ENCODE peak calls at places on chromosomes 1 and 21, in nine cellular contexts. B is breast epithelium, Z is cardiac muscle cell, A is adrenal gland, T is kidney, Y is mesenchymal stem cell, Q is AG04450, M is osteoblast, I is pancreas. F is an unnamed sample.

GRCh38 chr21:41369105-41369914 is 7.5 kb downstream of the MX2 start:
- DNase-seq in Z (peak; percentile 49), B (peak; percentile 52), Y (peak; percentile 30), M (no peak), T (no peak), I (no peak), A (peak; percentile 10), Q (no peak), F (no peak)

GRCh38 chr1:89605692-89606091 is 27.2 kb upstream of the LRRC8C start:
- DNase-seq in I (no peak), M (no peak), T (no peak), Y (peak; percentile 75), Q (no peak), Z (peak; percentile 84), B (no peak), A (peak; percentile 35), F (no peak)

GRCh38 chr21:31647650-31648049 is 11.8 kb upstream of the SOD1 start:
- DNase-seq in T (no peak), I (no peak), Y (no peak), B (no peak), M (no peak), Q (no peak), Z (no peak), A (no peak), F (no peak)

GRCh38 chr1:94349853-94350252 is 68.3 kb upstream of the ABCD3 start:
- DNase-seq in Z (no peak), A (no peak), Q (no peak), I (no peak), T (no peak), Y (no peak), M (no peak), B (no peak), F (no peak)

GRCh38 chr1:226946285-226946684 is 6.2 kb downstream of the COQ8A start:
- DNase-seq in T (no peak), Z (no peak), Q (no peak), A (no peak), B (no peak), I (no peak), Y (no peak), M (no peak), F (no peak)

GRCh38 chr1:166839600-166840308 is 479 bp downstream of the POGK start:
- DNase-seq in M (peak; percentile 83), Z (peak; percentile 28), Y (peak; percentile 43), I (peak; percentile 42), Q (no peak), T (peak; percentile 87), B (peak; percentile 60), A (peak; percentile 70), F (no peak)

GRCh38 chr1:78177708-78178270 is 132.0 kb downstream of the GIPC2 start:
- DNase-seq in Q (no peak), Z (no peak), Y (no peak), M (no peak), B (no peak), A (no peak), I (no peak), T (no peak), F (no peak)

GRCh38 chr1:178075323-178075722 is 18.6 kb upstream of the RASAL2 start:
- DNase-seq in A (no peak), I (no peak), M (no peak), B (no peak), Z (peak; percentile 77), T (no peak), Y (no peak), Q (no peak), F (no peak)

GRCh38 chr1:153571706-153572105 is 6.1 kb upstream of the S100A2 start:
- DNase-seq in T (no peak), I (peak; percentile 15), Y (no peak), Q (no peak), B (no peak), A (no peak), Z (no peak), M (no peak), F (no peak)

GRCh38 chr1:47944561-47944960 is 52.6 kb downstream of the TRABD2B start:
- DNase-seq in Y (no peak), M (no peak), Z (peak; percentile 81), A (peak; percentile 13), Q (no peak), B (no peak), T (no peak), I (no peak), F (no peak)

GRCh38 chr1:204652556-204652955 is 33.0 kb downstream of the LRRN2 start:
- DNase-seq in I (no peak), M (no peak), Y (no peak), Z (no peak), T (no peak), B (no peak), Q (no peak), A (no peak), F (no peak)

GRCh38 chr21:36079010-36079649 is 9.3 kb downstream of the CBR1 start:
- DNase-seq in B (no peak), Q (no peak), A (peak; percentile 29), T (no peak), M (no peak), Y (no peak), I (no peak), Z (no peak), F (no peak)

GRCh38 chr1:155471026-155471425 is 91.6 kb downstream of the ASH1L start:
- DNase-seq in Q (no peak), A (no peak), M (no peak), I (no peak), T (no peak), B (no peak), Z (no peak), Y (no peak), F (no peak)

GRCh38 chr1:155473422-155473821 is 89.2 kb downstream of the ASH1L start:
- DNase-seq in Y (no peak), M (no peak), T (no peak), A (peak; percentile 42), I (no peak), Z (no peak), B (no peak), Q (no peak), F (no peak)

GRCh38 chr1:155472491-155472890 is 90.1 kb downstream of the ASH1L start:
- DNase-seq in Q (no peak), B (no peak), T (no peak), M (no peak), I (no peak), A (no peak), Y (no peak), Z (no peak), F (no peak)

GRCh38 chr1:155471891-155472290 is 90.7 kb downstream of the ASH1L start:
- DNase-seq in Z (no peak), Q (no peak), I (no peak), M (no peak), Y (no peak), A (no peak), B (no peak), T (no peak), F (no peak)

GRCh38 chr1:155474156-155474555 is 88.4 kb downstream of the ASH1L start:
- DNase-seq in Q (no peak), B (no peak), I (no peak), Z (peak; percentile 9), M (no peak), Y (no peak), A (no peak), T (no peak), F (no peak)
- H3K27ac ChIP-seq in Q (no peak overlapping the region), B (no peak overlapping the region), I (no peak overlapping the region), Z (peak overlapping the region; percentile 38), M (no peak overlapping the region), Y (no peak overlapping the region), A (no peak overlapping the region), T (no peak overlapping the region), F (no peak overlapping the region)

GRCh38 chr21:39387461-39388037 is 38.7 kb upstream of the HMGN1 start:
- DNase-seq in A (peak; percentile 91), Y (peak; percentile 81), I (peak; percentile 89), T (peak; percentile 96), B (peak; percentile 83), M (peak; percentile 97), Q (peak; percentile 72), Z (peak; percentile 91), F (no peak)

GRCh38 chr21:39388038-39388810 is 39.3 kb upstream of the HMGN1 start:
- DNase-seq in Y (peak; percentile 84), B (peak; percentile 89), Z (peak; percentile 85), I (peak; percentile 88), T (peak; percentile 96), Q (no peak), A (peak; percentile 91), M (peak; percentile 98), F (no peak)

GRCh38 chr21:39386194-39386593 is 37.3 kb upstream of the HMGN1 start:
- DNase-seq in Y (no peak), T (no peak), Q (no peak), I (peak; percentile 47), B (no peak), M (no peak), Z (peak; percentile 21), A (peak; percentile 67), F (no peak)

GRCh38 chr21:39385299-39386145 is 36.6 kb upstream of the HMGN1 start:
- DNase-seq in Q (peak; percentile 60), M (peak; percentile 91), Y (no peak), I (peak; percentile 94), A (peak; percentile 86), T (peak; percentile 94), Z (peak; percentile 89), B (peak; percentile 70), F (no peak)

DNA sequence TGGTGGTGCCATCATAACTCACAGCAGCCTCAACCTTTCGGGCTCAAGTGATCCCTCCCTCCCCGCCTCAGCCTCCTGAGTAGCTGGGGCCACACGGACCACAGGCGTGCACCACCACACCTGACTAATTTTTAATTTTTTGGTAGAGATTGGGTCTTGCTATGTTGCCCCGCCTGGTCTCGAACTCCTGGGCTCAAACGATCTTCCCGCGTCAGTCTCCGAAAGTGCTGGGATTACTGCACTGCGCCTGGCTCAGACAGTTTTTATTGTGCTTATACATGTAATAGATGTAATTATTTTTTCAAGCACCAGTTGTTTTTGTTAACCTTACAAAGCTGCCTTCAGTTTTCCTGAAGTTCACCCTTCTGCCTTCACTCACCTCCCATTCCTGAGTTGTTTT is 38.0 kb upstream of the HMGN1 start:
- DNase-seq in B (no peak), A (no peak), Y (no peak), Z (no peak), T (no peak), I (no peak), M (no peak), Q (no peak), F (no peak)
- H3K4me3 ChIP-seq in B (no peak overlapping the region), A (no peak overlapping the region), Y (peak overlapping the region; percentile 83), Z (no peak overlapping the region), T (no peak overlapping the region), I (no peak overlapping the region), M (no peak overlapping the region), Q (no peak overlapping the region), F (peak overlapping the region; percentile 47)

DNA sequence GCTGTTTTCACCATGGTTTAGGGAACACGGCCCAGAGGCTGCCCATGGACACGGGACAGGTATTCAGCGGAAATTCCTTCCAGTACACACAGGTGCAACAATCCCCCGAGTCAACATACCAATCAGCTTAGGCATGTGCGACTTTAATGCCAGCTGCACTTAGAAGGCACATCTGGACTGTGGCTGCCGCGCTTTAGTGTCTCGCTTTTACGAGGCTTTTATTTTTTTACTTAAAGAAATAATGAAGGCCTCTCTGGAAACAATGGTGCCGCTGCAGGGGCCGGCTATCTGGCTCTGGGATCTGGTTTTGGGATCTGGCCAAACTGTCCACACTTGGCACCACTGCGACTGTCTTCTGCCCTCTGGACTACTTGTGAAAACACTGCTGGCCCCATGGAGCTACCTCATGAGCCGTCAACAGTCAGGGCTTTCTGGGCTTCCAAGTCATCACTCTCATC is 55.5 kb downstream of the SLC66A1 start:
- DNase-seq in A (peak; percentile 31), M (peak; percentile 73), Y (no peak), Q (no peak), T (no peak), B (peak; percentile 75), Z (peak; percentile 29), I (no peak), F (no peak)
- H3K27ac ChIP-seq in A (no peak overlapping the region), M (peak overlapping the region; percentile 12), Y (no peak overlapping the region), Q (no peak overlapping the region), T (no peak overlapping the region), B (peak overlapping the region; percentile 80), Z (no peak overlapping the region), I (no peak overlapping the region), F (peak overlapping the region; percentile 75)

GRCh38 chr1:35269989-35270289 is 1.4 kb downstream of the ZMYM4 start:
- DNase-seq in Q (no peak), B (no peak), Y (no peak), Z (no peak), A (no peak), M (no peak), I (no peak), T (no peak), F (no peak)
- H3K4me3 ChIP-seq in Q (peak overlapping the region; percentile 81), B (peak overlapping the region; percentile 95), Y (peak overlapping the region; percentile 93), Z (peak overlapping the region; percentile 90), A (no peak overlapping the region), M (peak overlapping the region; percentile 73), I (no peak overlapping the region), T (peak overlapping the region; percentile 92), F (peak overlapping the region; percentile 90)

F was measured in vagina.